ENCODE peak calls at places on chromosome 14, in five cellular contexts. Z, J, A, C and B are unnamed samples.

GRCh38 chr14:42013560-42013959 is 406.9 kb downstream of the LRFN5 start:
- DNase-seq in Z (no peak), J (no peak), A (no peak), C (no peak), B (no peak)

GRCh38 chr14:32757568-32757967 is 181.1 kb upstream of the NPAS3 start:
- DNase-seq in Z (no peak), J (no peak), A (no peak), C (no peak), B (no peak)

GRCh38 chr14:68948686-68949085 is 30.4 kb downstream of the ACTN1 start:
- DNase-seq in Z (no peak), J (no peak), A (no peak), C (no peak), B (no peak)

GRCh38 chr14:23094666-23095195 is at the start of gene ACIN1:
- DNase-seq in Z (no peak), J (peak; percentile 81), A (peak; percentile 55), C (no peak), B (peak; percentile 73)

GRCh38 chr14:52153939-52154338 is 85.1 kb upstream of the NID2 start:
- DNase-seq in Z (no peak), J (no peak), A (no peak), C (no peak), B (no peak)

GRCh38 chr14:24398298-24398942 is 383 bp upstream of the NYNRIN start:
- DNase-seq in Z (peak; percentile 48), J (no peak), A (no peak), C (no peak), B (no peak)

GRCh38 chr14:87629788-87630187 is 363.2 kb downstream of the GALC start:
- DNase-seq in Z (no peak), J (no peak), A (no peak), C (no peak), B (no peak)

GRCh38 chr14:52356025-52356424 is 41.9 kb downstream of the PTGER2 start:
- DNase-seq in Z (peak; percentile 55), J (no peak), A (no peak), C (no peak), B (no peak)

GRCh38 chr14:100292301-100292775 is 13.9 kb downstream of the SLC25A29 start:
- DNase-seq in Z (peak; percentile 6), J (no peak), A (no peak), C (no peak), B (no peak)

GRCh38 chr14:52025952-52026510 is 36.7 kb downstream of the RTRAF start:
- DNase-seq in Z (no peak), J (peak; percentile 44), A (no peak), C (no peak), B (no peak)

GRCh38 chr14:101719045-101719645 is 42.4 kb upstream of the PPP2R5C start:
- DNase-seq in Z (no peak), J (no peak), A (no peak), C (no peak), B (no peak)

GRCh38 chr14:20460458-20461229 is 590 bp downstream of the PIP4P1 start:
- DNase-seq in Z (peak; percentile 81), J (no peak), A (no peak), C (peak; percentile 21), B (no peak)

GRCh38 chr14:44989497-44990440 is 27.8 kb downstream of the TOGARAM1 start:
- DNase-seq in Z (no peak), J (no peak), A (no peak), C (no peak), B (no peak)

GRCh38 chr14:85221832-85222231 is 308.1 kb upstream of the FLRT2 start:
- DNase-seq in Z (no peak), J (no peak), A (no peak), C (no peak), B (no peak)

GRCh38 chr14:96783306-96784224 is 13.6 kb upstream of the VRK1 start:
- DNase-seq in Z (no peak), J (no peak), A (no peak), C (peak; percentile 90), B (no peak)

GRCh38 chr14:20662968-20663731 is 21.2 kb upstream of the RNASE4 start:
- DNase-seq in Z (peak; percentile 83), J (peak; percentile 39), A (peak; percentile 16), C (peak; percentile 95), B (no peak)

GRCh38 chr14:35403085-35403396 is 1.5 kb downstream of the NFKBIA start:
- DNase-seq in Z (peak; percentile 46), J (no peak), A (no peak), C (peak; percentile 26), B (no peak)

GRCh38 chr14:99685061-99685995 is 1.2 kb downstream of the CYP46A1 start:
- DNase-seq in Z (no peak), J (no peak), A (no peak), C (no peak), B (no peak)

GRCh38 chr14:64645220-64645891 is 58.9 kb upstream of the PLEKHG3 start:
- DNase-seq in Z (no peak), J (peak; percentile 89), A (peak; percentile 99), C (peak; percentile 57), B (peak; percentile 90)

GRCh38 chr14:24367506-24368214 is at the start of gene NFATC4:
- DNase-seq in Z (peak; percentile 84), J (peak; percentile 95), A (peak; percentile 93), C (peak; percentile 91), B (peak; percentile 82)

GRCh38 chr14:56884617-56885016 is 74.3 kb upstream of the OTX2 start:
- DNase-seq in Z (no peak), J (no peak), A (no peak), C (no peak), B (no peak)

GRCh38 chr14:102362084-102362483 is 606 bp downstream of the CINP start:
- DNase-seq in Z (no peak), J (peak; percentile 46), A (no peak), C (peak; percentile 65), B (no peak)

GRCh38 chr14:34502826-34503225 is 36.7 kb downstream of the EAPP start:
- DNase-seq in Z (no peak), J (peak; percentile 12), A (no peak), C (no peak), B (no peak)

GRCh38 chr14:48703728-48704467 is 882.3 kb downstream of the RPS29 start:
- DNase-seq in Z (no peak), J (no peak), A (no peak), C (no peak), B (no peak)
- TF ChIP-seq CTCF in Z (no peak), J (no peak), A (no peak), C (no peak), B (no peak)

DNA sequence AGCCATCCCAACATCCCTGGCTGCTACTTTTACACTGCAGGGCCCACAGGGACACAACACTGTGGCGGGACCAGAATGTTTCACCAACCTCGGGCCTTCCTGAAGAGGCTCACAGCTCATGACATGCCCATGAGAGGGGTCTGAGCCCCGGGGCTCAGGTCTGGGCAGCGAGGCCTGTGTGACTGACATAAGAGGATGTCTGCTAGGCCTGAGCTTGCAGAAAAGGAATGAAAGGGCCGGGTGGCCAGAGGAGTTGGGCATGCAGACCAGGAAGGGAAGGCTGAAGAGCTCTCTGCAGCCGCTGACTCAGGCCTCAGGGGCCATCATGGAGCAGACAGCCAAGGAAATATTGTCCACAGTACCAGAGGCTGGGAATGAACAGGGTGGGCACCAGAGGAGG is 18.3 kb upstream of the VSX2 start:
- DNase-seq in Z (no peak), J (no peak), A (no peak), C (no peak), B (no peak)
- TF ChIP-seq CTCF in Z (no peak), J (no peak), A (no peak), C (no peak), B (no peak)

DNA sequence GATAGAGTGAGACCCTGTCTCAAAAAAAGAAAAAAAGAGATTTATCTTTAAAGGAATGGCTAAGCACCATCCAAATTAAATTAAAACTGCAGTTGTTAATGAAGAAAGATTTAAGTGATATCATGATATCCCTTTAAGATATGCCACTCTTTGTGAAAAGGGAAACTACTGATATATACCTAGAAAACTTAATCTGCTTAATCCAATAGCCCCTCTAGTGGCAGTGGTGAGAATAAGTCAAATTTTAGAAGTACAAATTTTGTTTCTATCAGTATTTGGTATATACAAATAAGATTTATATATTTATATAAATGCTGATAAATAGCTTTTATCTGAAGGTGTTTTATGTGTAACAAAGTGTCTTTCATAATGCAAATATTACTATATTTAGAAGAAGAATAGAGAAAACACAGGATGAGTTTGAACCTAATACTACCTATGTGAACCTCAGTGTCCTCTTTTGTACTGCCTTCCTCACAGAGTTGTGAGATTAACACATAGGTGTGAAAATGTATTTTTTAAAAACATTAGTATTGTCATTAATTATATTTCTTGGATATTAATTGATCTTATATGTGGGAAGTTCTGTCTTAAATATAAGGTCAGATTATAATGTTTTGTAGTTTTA is 51.4 kb upstream of the GARIN2 start:
- DNase-seq in Z (no peak), J (peak; percentile 1), A (no peak), C (peak; percentile 2), B (peak; percentile 9)
- TF ChIP-seq CTCF in Z (no peak), J (peak; percentile 49), A (peak; percentile 57), C (peak; percentile 67), B (peak; percentile 36)

GRCh38 chr14:76844223-76844622 is 18.0 kb downstream of the LRRC74A start:
- DNase-seq in Z (peak; percentile 31), J (no peak), A (no peak), C (peak; percentile 9), B (no peak)
- TF ChIP-seq CTCF in Z (no peak), J (no peak), A (no peak), C (peak; percentile 32), B (peak; percentile 15)

GRCh38 chr14:106419432-106419831 is 893.0 kb downstream of the TMEM121 start:
- DNase-seq in Z (no peak), J (no peak), A (no peak), C (no peak), B (no peak)

GRCh38 chr14:106414464-106414863 is 888.1 kb downstream of the TMEM121 start:
- DNase-seq in Z (no peak), J (no peak), A (no peak), C (no peak), B (no peak)

GRCh38 chr14:106422066-106422465 is 895.7 kb downstream of the TMEM121 start:
- DNase-seq in Z (no peak), J (no peak), A (no peak), C (no peak), B (no peak)

DNA sequence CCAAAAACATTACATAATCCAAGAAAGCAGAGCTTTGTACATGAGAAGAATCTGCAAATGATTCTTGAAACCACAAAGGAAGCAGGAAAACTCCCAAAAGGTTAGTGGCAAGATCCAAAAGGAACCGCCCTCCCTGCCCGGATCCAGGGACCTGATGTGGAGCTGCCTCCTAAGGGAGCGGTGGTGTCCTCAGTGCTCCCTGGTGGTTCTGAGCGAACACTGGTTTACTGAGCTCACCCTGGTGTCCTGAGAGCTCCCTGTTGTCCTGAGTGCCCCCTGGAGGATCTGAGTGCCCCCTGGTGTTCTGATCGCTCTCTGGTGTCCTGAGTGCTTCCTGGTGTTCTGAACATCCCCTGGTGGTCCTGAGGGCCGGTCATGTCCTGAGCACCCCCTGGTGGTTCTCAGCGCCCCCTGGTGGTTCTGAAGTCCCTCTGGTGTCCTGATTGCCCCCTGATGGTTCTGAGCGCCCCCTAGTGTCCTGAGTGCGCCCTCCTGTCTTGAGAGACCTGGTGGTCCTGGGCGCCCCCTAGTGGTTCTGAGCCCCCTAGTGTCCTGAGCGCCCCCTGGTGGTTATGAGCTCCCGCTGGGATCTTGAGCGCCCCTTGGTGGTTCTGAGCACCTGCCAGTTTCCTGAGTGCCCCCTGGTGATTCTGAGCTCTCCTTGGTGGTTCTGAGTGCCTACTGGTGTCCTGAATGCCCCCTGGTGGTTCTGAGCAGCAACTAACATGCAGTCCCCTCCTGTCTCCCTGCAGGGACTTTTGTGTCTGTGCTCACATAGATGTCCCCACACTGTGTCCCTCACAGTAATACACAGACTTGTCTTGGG is 891.1 kb downstream of the TMEM121 start:
- DNase-seq in Z (peak; percentile 61), J (no peak), A (no peak), C (no peak), B (no peak)
- TF ChIP-seq CTCF in Z (peak; percentile 41), J (peak; percentile 31), A (peak; percentile 49), C (peak; percentile 61), B (peak; percentile 38)